ENCODE peak calls at places on chromosome 7, in five cellular contexts. One of them, this sample, is unnamed.

GRCh38 chr7:27438878-27439589 is 196.4 kb downstream of the EVX1 start:
- DNase-seq in heart right ventricle: no peak
- DNase-seq in vagina: no peak
- DNase-seq in HepG2: no peak
- DNase-seq in lower lobe of right lung: no peak
- DNase-seq in this sample: no peak

GRCh38 chr7:16652888-16653287 is 6.9 kb downstream of the BZW2 start:
- DNase-seq in heart right ventricle: no peak
- DNase-seq in lower lobe of right lung: peak
- DNase-seq in vagina: no peak
- DNase-seq in HepG2: no peak
- DNase-seq in this sample: no peak

GRCh38 chr7:95011156-95011928 is 103.9 kb downstream of the PPP1R9A start:
- DNase-seq in lower lobe of right lung: no peak
- DNase-seq in vagina: no peak
- DNase-seq in heart right ventricle: no peak
- DNase-seq in HepG2: no peak
- DNase-seq in this sample: peak

GRCh38 chr7:128200376-128200775 is 40.7 kb upstream of the LEP start:
- DNase-seq in lower lobe of right lung: no peak
- DNase-seq in heart right ventricle: no peak
- DNase-seq in vagina: no peak
- DNase-seq in HepG2: no peak
- DNase-seq in this sample: no peak

GRCh38 chr7:17142831-17143541 is 155.5 kb upstream of the AHR start:
- DNase-seq in lower lobe of right lung: no peak
- DNase-seq in vagina: no peak
- DNase-seq in heart right ventricle: no peak
- DNase-seq in HepG2: peak
- DNase-seq in this sample: peak

GRCh38 chr7:38321515-38321944 is 48.1 kb upstream of the TARP start:
- DNase-seq in HepG2: no peak
- DNase-seq in lower lobe of right lung: peak
- DNase-seq in vagina: no peak
- DNase-seq in heart right ventricle: no peak
- DNase-seq in this sample: peak

GRCh38 chr7:137946015-137946414 is 55.9 kb downstream of the CREB3L2 start:
- DNase-seq in lower lobe of right lung: no peak
- DNase-seq in heart right ventricle: no peak
- DNase-seq in HepG2: no peak
- DNase-seq in vagina: no peak
- DNase-seq in this sample: no peak

GRCh38 chr7:45136106-45137060 is 21.2 kb upstream of the RAMP3 start:
- DNase-seq in HepG2: peak
- DNase-seq in lower lobe of right lung: no peak
- DNase-seq in vagina: no peak
- DNase-seq in heart right ventricle: peak
- DNase-seq in this sample: peak

GRCh38 chr7:49483142-49483541 is 290.3 kb upstream of the VWC2 start:
- DNase-seq in lower lobe of right lung: no peak
- DNase-seq in HepG2: peak
- DNase-seq in heart right ventricle: peak
- DNase-seq in vagina: no peak
- DNase-seq in this sample: no peak

GRCh38 chr7:100166966-100167911 is 1.2 kb downstream of the GAL3ST4 start:
- DNase-seq in HepG2: no peak
- DNase-seq in lower lobe of right lung: no peak
- DNase-seq in heart right ventricle: no peak
- DNase-seq in vagina: no peak
- DNase-seq in this sample: no peak

GRCh38 chr7:32892521-32893224 is 1.1 kb upstream of the KBTBD2 start:
- DNase-seq in lower lobe of right lung: peak
- DNase-seq in heart right ventricle: peak
- DNase-seq in HepG2: no peak
- DNase-seq in vagina: no peak
- DNase-seq in this sample: peak

GRCh38 chr7:2388637-2388954 is 14.8 kb upstream of the CHST12 start:
- DNase-seq in HepG2: no peak
- DNase-seq in heart right ventricle: no peak
- DNase-seq in vagina: no peak
- DNase-seq in lower lobe of right lung: no peak
- DNase-seq in this sample: no peak

GRCh38 chr7:47937711-47938573 is 10.3 kb downstream of the PKD1L1 start:
- DNase-seq in heart right ventricle: no peak
- DNase-seq in HepG2: no peak
- DNase-seq in vagina: peak
- DNase-seq in lower lobe of right lung: no peak
- DNase-seq in this sample: no peak

GRCh38 chr7:16929146-16929762 is 47.5 kb upstream of the AGR3 start:
- DNase-seq in HepG2: no peak
- DNase-seq in heart right ventricle: no peak
- DNase-seq in lower lobe of right lung: no peak
- DNase-seq in vagina: no peak
- DNase-seq in this sample: no peak

GRCh38 chr7:11648980-11649379 is 183.0 kb downstream of the THSD7A start:
- DNase-seq in vagina: no peak
- DNase-seq in HepG2: no peak
- DNase-seq in heart right ventricle: peak
- DNase-seq in lower lobe of right lung: no peak
- DNase-seq in this sample: peak

GRCh38 chr7:105849122-105849855 is 27.1 kb downstream of the ATXN7L1 start:
- DNase-seq in vagina: no peak
- DNase-seq in HepG2: peak
- DNase-seq in lower lobe of right lung: no peak
- DNase-seq in heart right ventricle: no peak
- DNase-seq in this sample: peak

GRCh38 chr7:77687747-77688144 is 8.5 kb upstream of the RSBN1L start:
- DNase-seq in HepG2: no peak
- DNase-seq in vagina: no peak
- DNase-seq in lower lobe of right lung: no peak
- DNase-seq in heart right ventricle: no peak
- DNase-seq in this sample: no peak

GRCh38 chr7:129751916-129752315 is 140.4 kb downstream of the NRF1 start:
- DNase-seq in heart right ventricle: no peak
- DNase-seq in HepG2: no peak
- DNase-seq in lower lobe of right lung: no peak
- DNase-seq in vagina: no peak
- DNase-seq in this sample: no peak

GRCh38 chr7:150323682-150324365 is 479 bp upstream of the ACTR3C start:
- DNase-seq in HepG2: no peak
- DNase-seq in heart right ventricle: no peak
- DNase-seq in vagina: no peak
- DNase-seq in lower lobe of right lung: no peak
- DNase-seq in this sample: peak

GRCh38 chr7:39428221-39428620 is 138.0 kb upstream of the YAE1 start:
- DNase-seq in vagina: no peak
- DNase-seq in lower lobe of right lung: no peak
- DNase-seq in HepG2: no peak
- DNase-seq in heart right ventricle: no peak
- DNase-seq in this sample: peak

GRCh38 chr7:155731375-155731774 is 80.9 kb downstream of the SHH start:
- DNase-seq in heart right ventricle: no peak
- DNase-seq in HepG2: no peak
- DNase-seq in lower lobe of right lung: no peak
- DNase-seq in vagina: no peak
- DNase-seq in this sample: peak

GRCh38 chr7:129066290-129067131 is 11.6 kb upstream of the TNPO3 start:
- DNase-seq in lower lobe of right lung: no peak
- DNase-seq in vagina: no peak
- DNase-seq in heart right ventricle: no peak
- DNase-seq in HepG2: no peak
- DNase-seq in this sample: peak

GRCh38 chr7:84454174-84454959 is 259.8 kb upstream of the SEMA3A start:
- DNase-seq in HepG2: no peak
- DNase-seq in lower lobe of right lung: no peak
- DNase-seq in heart right ventricle: no peak
- DNase-seq in vagina: no peak
- DNase-seq in this sample: peak

GRCh38 chr7:21886396-21886795 is 59.3 kb downstream of the CDCA7L start:
- DNase-seq in heart right ventricle: no peak
- DNase-seq in HepG2: no peak
- DNase-seq in lower lobe of right lung: no peak
- DNase-seq in vagina: no peak
- DNase-seq in this sample: no peak

GRCh38 chr7:24714676-24715010 is 42.6 kb downstream of the GSDME start:
- DNase-seq in lower lobe of right lung: no peak
- DNase-seq in HepG2: no peak
- DNase-seq in heart right ventricle: no peak
- DNase-seq in vagina: peak
- DNase-seq in this sample: no peak

GRCh38 chr7:55928006-55928767 is 23.5 kb upstream of the MRPS17 start:
- DNase-seq in vagina: no peak
- DNase-seq in heart right ventricle: no peak
- DNase-seq in HepG2: no peak
- DNase-seq in lower lobe of right lung: no peak
- DNase-seq in this sample: no peak
- H3K4me3 ChIP-seq in vagina: no peak
- H3K4me3 ChIP-seq in heart right ventricle: no peak
- H3K4me3 ChIP-seq in HepG2: no peak
- H3K4me3 ChIP-seq in lower lobe of right lung: no peak
- H3K4me3 ChIP-seq in this sample: no peak

GRCh38 chr7:6011541-6011940 is 2.5 kb downstream of the AIMP2 start:
- DNase-seq in HepG2: no peak
- DNase-seq in lower lobe of right lung: no peak
- DNase-seq in vagina: no peak
- DNase-seq in heart right ventricle: no peak
- DNase-seq in this sample: no peak

GRCh38 chr7:6012355-6013104 is 3.5 kb downstream of the AIMP2 start:
- DNase-seq in heart right ventricle: no peak
- DNase-seq in lower lobe of right lung: no peak
- DNase-seq in vagina: no peak
- DNase-seq in HepG2: no peak
- DNase-seq in this sample: peak

DNA sequence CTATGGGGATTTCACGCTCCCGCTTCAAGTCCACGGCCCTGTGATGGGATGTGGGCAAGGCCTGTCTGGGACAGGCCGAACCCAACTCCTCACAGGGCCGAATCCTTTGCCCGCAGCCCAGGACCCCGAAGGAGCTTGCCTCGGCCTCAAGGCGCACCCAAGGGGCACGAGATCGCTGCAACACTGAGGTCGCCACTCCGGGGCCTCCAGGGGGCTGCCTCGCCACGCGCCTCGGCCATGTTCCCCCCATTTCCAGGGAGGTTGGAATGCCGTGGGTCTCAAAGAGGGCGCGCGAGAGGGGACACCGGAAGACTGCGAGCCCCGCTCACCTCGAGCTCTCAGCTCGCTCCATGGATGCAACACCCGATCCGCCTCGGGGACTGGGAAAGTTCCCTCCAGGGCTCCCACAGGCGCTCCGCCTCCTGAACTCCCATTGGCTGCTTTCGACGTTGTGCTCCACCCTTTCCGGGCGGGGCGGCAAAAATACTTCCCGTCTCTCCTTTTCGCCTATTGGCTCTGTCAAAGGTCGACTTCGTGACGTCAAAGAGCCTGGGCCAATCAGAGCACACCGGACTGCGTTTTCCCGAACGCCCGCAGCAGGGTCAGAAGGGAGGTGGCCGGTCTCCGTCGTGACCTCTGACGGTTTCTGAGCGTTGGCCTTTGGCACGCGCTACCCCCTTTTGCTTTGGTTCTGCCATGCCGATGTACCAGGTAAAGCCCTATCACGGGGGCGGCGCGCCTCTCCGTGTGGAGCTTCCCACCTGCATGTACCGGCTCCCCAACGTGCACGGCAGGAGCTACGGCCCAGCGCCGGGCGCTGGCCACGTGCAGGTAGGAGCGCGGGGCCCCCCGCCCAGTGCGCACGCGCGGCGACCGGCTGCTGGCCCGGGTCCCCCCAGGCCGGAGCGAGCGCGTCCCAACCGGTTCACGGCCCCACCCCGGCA is at the start of the genes AIMP2 and PMS2:
- DNase-seq in lower lobe of right lung: peak
- DNase-seq in HepG2: peak
- DNase-seq in heart right ventricle: peak
- DNase-seq in vagina: peak
- DNase-seq in this sample: peak
- TF ChIP-seq CTCF in lower lobe of right lung: no peak
- TF ChIP-seq CTCF in HepG2: peak
- TF ChIP-seq CTCF in heart right ventricle: no peak
- TF ChIP-seq CTCF in vagina: no peak
- TF ChIP-seq CTCF in this sample: peak

DNA sequence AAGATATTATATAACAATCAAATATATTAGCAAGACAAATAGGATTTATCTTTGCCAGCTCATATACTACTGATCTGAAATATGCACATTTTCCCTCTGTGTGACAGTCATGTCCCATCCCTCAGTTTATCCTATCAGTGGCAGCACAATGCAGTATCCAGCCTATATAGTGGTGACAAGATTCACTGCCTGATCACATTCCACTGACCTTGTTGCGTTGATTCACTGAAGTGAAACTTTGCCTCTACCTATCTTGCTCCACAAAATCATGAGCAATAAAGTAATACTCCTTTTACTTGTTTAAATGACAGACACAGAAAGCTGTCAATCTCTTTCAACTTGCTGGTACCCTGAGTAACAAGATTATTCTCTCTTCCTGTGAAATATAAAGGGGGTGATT is 6.3 kb downstream of the PSMA2 start:
- DNase-seq in lower lobe of right lung: no peak
- DNase-seq in HepG2: no peak
- DNase-seq in heart right ventricle: no peak
- DNase-seq in vagina: no peak
- DNase-seq in this sample: no peak
- H3K4me3 ChIP-seq in lower lobe of right lung: no peak
- H3K4me3 ChIP-seq in HepG2: no peak
- H3K4me3 ChIP-seq in heart right ventricle: no peak
- H3K4me3 ChIP-seq in vagina: no peak
- H3K4me3 ChIP-seq in this sample: no peak

DNA sequence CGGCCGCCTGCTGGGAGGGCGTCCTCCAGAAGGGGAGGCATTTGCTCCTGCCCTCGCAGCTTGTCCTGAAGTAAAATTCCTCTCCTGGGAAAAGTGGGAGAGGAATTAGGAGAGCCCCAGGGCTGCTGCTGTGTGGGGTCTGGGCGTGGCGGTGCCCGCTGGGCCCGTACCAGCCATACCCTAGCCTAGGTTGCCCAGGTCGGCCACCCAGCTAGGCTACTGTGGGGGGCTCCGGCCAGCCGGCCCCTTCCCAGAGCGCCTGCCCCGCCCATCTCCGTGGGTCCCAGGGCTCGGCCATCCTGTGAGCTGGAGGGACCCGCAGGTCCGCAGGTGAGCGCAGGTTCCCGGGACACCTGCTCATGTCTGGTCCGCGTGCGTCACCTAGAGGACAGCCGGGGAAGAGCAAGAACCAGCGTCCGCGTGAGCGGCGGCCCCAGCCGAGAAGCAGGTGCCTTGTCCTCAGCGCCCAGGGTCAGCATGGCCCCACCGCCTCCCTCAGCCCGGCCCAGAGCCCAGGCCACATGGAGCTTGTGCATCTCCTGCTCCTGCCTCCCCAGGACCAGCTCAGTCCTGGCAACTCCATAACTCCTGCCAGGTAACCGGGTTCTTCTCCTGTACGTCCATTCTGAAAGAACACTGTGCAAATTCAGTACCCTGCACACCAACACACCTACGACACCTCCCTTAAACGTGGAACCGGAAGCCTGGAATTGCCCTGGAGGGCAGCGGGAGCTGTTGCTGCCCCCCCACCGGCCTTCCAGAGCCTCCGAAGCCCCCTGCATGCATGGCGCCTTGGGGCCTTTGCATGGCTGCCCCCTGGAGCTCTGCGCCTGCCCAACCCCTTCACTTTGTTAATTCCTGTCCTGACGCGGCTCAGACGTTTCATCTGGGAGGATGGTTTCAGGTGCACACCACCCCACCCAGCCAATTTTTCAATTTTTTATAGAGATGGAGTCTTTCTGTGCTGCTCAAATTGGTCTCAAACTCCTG is 22.8 kb upstream of the FOXL3 start:
- DNase-seq in heart right ventricle: no peak
- DNase-seq in vagina: no peak
- DNase-seq in HepG2: peak
- DNase-seq in lower lobe of right lung: peak
- DNase-seq in this sample: no peak
- TF ChIP-seq CTCF in heart right ventricle: peak
- TF ChIP-seq CTCF in vagina: no peak
- TF ChIP-seq CTCF in HepG2: peak
- TF ChIP-seq CTCF in lower lobe of right lung: peak
- TF ChIP-seq CTCF in this sample: peak

This sample was measured in choroid plexus epithelial cell.